ENCODE peak calls at places on chromosomes 2 and 18, in seven cellular contexts. One of them, this sample, is unnamed.

GRCh38 chr2:231554748-231555545 is 24.7 kb upstream of the NMUR1 start:
- DNase-seq in IMR-90: peak; percentile 50
- DNase-seq in A549: no peak
- DNase-seq in colonic mucosa: peak; percentile 72
- DNase-seq in cardiac muscle cell: no peak
- DNase-seq in foreskin fibroblast: peak; percentile 41
- DNase-seq in breast epithelium: no peak
- DNase-seq in this sample: peak; percentile 78

GRCh38 chr18:59124370-59124704 is 15.3 kb upstream of the SEC11C start:
- DNase-seq in cardiac muscle cell: no peak
- DNase-seq in foreskin fibroblast: no peak
- DNase-seq in A549: no peak
- DNase-seq in breast epithelium: no peak
- DNase-seq in IMR-90: no peak
- DNase-seq in colonic mucosa: no peak
- DNase-seq in this sample: no peak

GRCh38 chr2:12192762-12193161 is 446.3 kb downstream of the LPIN1 start:
- DNase-seq in A549: no peak
- DNase-seq in IMR-90: no peak
- DNase-seq in colonic mucosa: no peak
- DNase-seq in cardiac muscle cell: no peak
- DNase-seq in breast epithelium: no peak
- DNase-seq in foreskin fibroblast: no peak
- DNase-seq in this sample: no peak

GRCh38 chr2:18169121-18169786 is 290.8 kb downstream of the KCNS3 start:
- DNase-seq in cardiac muscle cell: no peak
- DNase-seq in foreskin fibroblast: no peak
- DNase-seq in colonic mucosa: no peak
- DNase-seq in A549: no peak
- DNase-seq in IMR-90: no peak
- DNase-seq in breast epithelium: no peak
- DNase-seq in this sample: no peak

GRCh38 chr2:144925886-144926285 is 406.0 kb upstream of the ZEB2 start:
- DNase-seq in colonic mucosa: no peak
- DNase-seq in foreskin fibroblast: no peak
- DNase-seq in breast epithelium: no peak
- DNase-seq in A549: no peak
- DNase-seq in IMR-90: no peak
- DNase-seq in cardiac muscle cell: no peak
- DNase-seq in this sample: no peak

GRCh38 chr18:13893418-13893760 is 21.9 kb downstream of the MC2R start:
- DNase-seq in colonic mucosa: no peak
- DNase-seq in foreskin fibroblast: no peak
- DNase-seq in A549: no peak
- DNase-seq in cardiac muscle cell: no peak
- DNase-seq in IMR-90: no peak
- DNase-seq in breast epithelium: no peak
- DNase-seq in this sample: no peak

GRCh38 chr2:44233450-44234128 is 41.7 kb upstream of the SLC3A1 start:
- DNase-seq in cardiac muscle cell: no peak
- DNase-seq in foreskin fibroblast: peak; percentile 44
- DNase-seq in A549: peak; percentile 81
- DNase-seq in colonic mucosa: no peak
- DNase-seq in IMR-90: peak; percentile 85
- DNase-seq in breast epithelium: no peak
- DNase-seq in this sample: peak; percentile 72

GRCh38 chr2:149064365-149064841 is 25.9 kb downstream of the LYPD6B start:
- DNase-seq in A549: no peak
- DNase-seq in breast epithelium: no peak
- DNase-seq in IMR-90: no peak
- DNase-seq in cardiac muscle cell: no peak
- DNase-seq in foreskin fibroblast: no peak
- DNase-seq in colonic mucosa: peak; percentile 46
- DNase-seq in this sample: no peak

GRCh38 chr2:23484767-23485166 is 99.8 kb downstream of the KLHL29 start:
- DNase-seq in foreskin fibroblast: no peak
- DNase-seq in cardiac muscle cell: no peak
- DNase-seq in IMR-90: no peak
- DNase-seq in colonic mucosa: no peak
- DNase-seq in A549: no peak
- DNase-seq in breast epithelium: no peak
- DNase-seq in this sample: no peak

GRCh38 chr2:129765326-129766158 is 213.9 kb upstream of the RAB6C start:
- DNase-seq in cardiac muscle cell: no peak
- DNase-seq in breast epithelium: no peak
- DNase-seq in A549: no peak
- DNase-seq in IMR-90: no peak
- DNase-seq in foreskin fibroblast: no peak
- DNase-seq in colonic mucosa: no peak
- DNase-seq in this sample: no peak

GRCh38 chr2:195658541-195658890 is 1.5 kb downstream of the SLC39A10 start:
- DNase-seq in foreskin fibroblast: peak; percentile 62
- DNase-seq in IMR-90: peak; percentile 90
- DNase-seq in cardiac muscle cell: peak; percentile 61
- DNase-seq in A549: peak; percentile 51
- DNase-seq in breast epithelium: no peak
- DNase-seq in colonic mucosa: peak; percentile 27
- DNase-seq in this sample: peak; percentile 88

GRCh38 chr18:46013484-46014189 is 46.5 kb upstream of the EPG5 start:
- DNase-seq in IMR-90: no peak
- DNase-seq in colonic mucosa: no peak
- DNase-seq in A549: no peak
- DNase-seq in breast epithelium: no peak
- DNase-seq in cardiac muscle cell: no peak
- DNase-seq in foreskin fibroblast: no peak
- DNase-seq in this sample: no peak

GRCh38 chr2:49002750-49003149 is 151.6 kb downstream of the FSHR start:
- DNase-seq in cardiac muscle cell: no peak
- DNase-seq in A549: no peak
- DNase-seq in foreskin fibroblast: no peak
- DNase-seq in colonic mucosa: no peak
- DNase-seq in IMR-90: peak; percentile 2
- DNase-seq in breast epithelium: no peak
- DNase-seq in this sample: peak; percentile 69

GRCh38 chr2:202743613-202744012 is 108.8 kb downstream of the FAM117B start:
- DNase-seq in A549: no peak
- DNase-seq in IMR-90: no peak
- DNase-seq in colonic mucosa: no peak
- DNase-seq in cardiac muscle cell: no peak
- DNase-seq in foreskin fibroblast: no peak
- DNase-seq in breast epithelium: no peak
- DNase-seq in this sample: no peak

GRCh38 chr2:119409506-119409905 is 22.1 kb upstream of the TMEM37 start:
- DNase-seq in breast epithelium: no peak
- DNase-seq in colonic mucosa: no peak
- DNase-seq in cardiac muscle cell: no peak
- DNase-seq in IMR-90: no peak
- DNase-seq in A549: no peak
- DNase-seq in foreskin fibroblast: no peak
- DNase-seq in this sample: no peak

GRCh38 chr2:3535794-3536681 is 16.7 kb upstream of the ADI1 start:
- DNase-seq in A549: no peak
- DNase-seq in breast epithelium: peak; percentile 31
- DNase-seq in colonic mucosa: peak; percentile 36
- DNase-seq in IMR-90: peak; percentile 94
- DNase-seq in foreskin fibroblast: peak; percentile 82
- DNase-seq in cardiac muscle cell: no peak
- DNase-seq in this sample: peak; percentile 95

GRCh38 chr2:219460424-219460926 is 25.8 kb downstream of the SPEG start:
- DNase-seq in IMR-90: peak; percentile 85
- DNase-seq in breast epithelium: peak; percentile 38
- DNase-seq in colonic mucosa: no peak
- DNase-seq in foreskin fibroblast: no peak
- DNase-seq in A549: no peak
- DNase-seq in cardiac muscle cell: peak; percentile 96
- DNase-seq in this sample: peak; percentile 86

GRCh38 chr2:104758199-104758620 is 95.7 kb upstream of the POU3F3 start:
- DNase-seq in cardiac muscle cell: peak; percentile 33
- DNase-seq in foreskin fibroblast: no peak
- DNase-seq in A549: no peak
- DNase-seq in colonic mucosa: no peak
- DNase-seq in breast epithelium: no peak
- DNase-seq in IMR-90: no peak
- DNase-seq in this sample: peak; percentile 85

GRCh38 chr2:133457862-133458261 is 110.4 kb downstream of the NCKAP5 start:
- DNase-seq in A549: no peak
- DNase-seq in colonic mucosa: no peak
- DNase-seq in IMR-90: no peak
- DNase-seq in breast epithelium: no peak
- DNase-seq in foreskin fibroblast: peak; percentile 6
- DNase-seq in cardiac muscle cell: no peak
- DNase-seq in this sample: no peak

GRCh38 chr2:129375587-129375986 is 603.9 kb upstream of the RAB6C start:
- DNase-seq in A549: no peak
- DNase-seq in cardiac muscle cell: no peak
- DNase-seq in foreskin fibroblast: no peak
- DNase-seq in IMR-90: no peak
- DNase-seq in colonic mucosa: no peak
- DNase-seq in breast epithelium: no peak
- DNase-seq in this sample: no peak

GRCh38 chr18:49030138-49030537 is 79.4 kb upstream of the SMAD7 start:
- DNase-seq in foreskin fibroblast: no peak
- DNase-seq in A549: no peak
- DNase-seq in cardiac muscle cell: no peak
- DNase-seq in breast epithelium: peak; percentile 8
- DNase-seq in IMR-90: no peak
- DNase-seq in colonic mucosa: peak; percentile 5
- DNase-seq in this sample: no peak

GRCh38 chr2:131413148-131413747 is 49.3 kb upstream of the RAB6D start:
- DNase-seq in IMR-90: peak; percentile 63
- DNase-seq in breast epithelium: no peak
- DNase-seq in foreskin fibroblast: peak; percentile 31
- DNase-seq in A549: peak; percentile 24
- DNase-seq in colonic mucosa: no peak
- DNase-seq in cardiac muscle cell: peak; percentile 71
- DNase-seq in this sample: peak; percentile 71

GRCh38 chr2:1553671-1554295 is 140.5 kb downstream of the TPO start:
- DNase-seq in breast epithelium: peak; percentile 39
- DNase-seq in IMR-90: peak; percentile 88
- DNase-seq in A549: peak; percentile 44
- DNase-seq in colonic mucosa: no peak
- DNase-seq in cardiac muscle cell: no peak
- DNase-seq in foreskin fibroblast: peak; percentile 84
- DNase-seq in this sample: peak; percentile 83

GRCh38 chr2:201522965-201523364 is 71.4 kb downstream of the STRADB start:
- DNase-seq in breast epithelium: no peak
- DNase-seq in IMR-90: no peak
- DNase-seq in cardiac muscle cell: no peak
- DNase-seq in A549: no peak
- DNase-seq in foreskin fibroblast: no peak
- DNase-seq in colonic mucosa: no peak
- DNase-seq in this sample: no peak

GRCh38 chr18:62850619-62851306 is 135.4 kb downstream of the PHLPP1 start:
- DNase-seq in A549: no peak
- DNase-seq in IMR-90: no peak
- DNase-seq in cardiac muscle cell: no peak
- DNase-seq in foreskin fibroblast: no peak
- DNase-seq in colonic mucosa: no peak
- DNase-seq in breast epithelium: no peak
- DNase-seq in this sample: no peak

GRCh38 chr2:170610615-170611014 is 104.5 kb upstream of the SP5 start:
- DNase-seq in breast epithelium: no peak
- DNase-seq in A549: no peak
- DNase-seq in foreskin fibroblast: no peak
- DNase-seq in IMR-90: no peak
- DNase-seq in colonic mucosa: no peak
- DNase-seq in cardiac muscle cell: no peak
- DNase-seq in this sample: no peak

GRCh38 chr2:10355471-10356458 is 53.1 kb downstream of the HPCAL1 start:
- DNase-seq in cardiac muscle cell: no peak
- DNase-seq in foreskin fibroblast: no peak
- DNase-seq in A549: no peak
- DNase-seq in IMR-90: no peak
- DNase-seq in colonic mucosa: no peak
- DNase-seq in breast epithelium: no peak
- DNase-seq in this sample: no peak

GRCh38 chr18:8721716-8722115 is 16.4 kb downstream of the MTCL1 start:
- DNase-seq in breast epithelium: no peak
- DNase-seq in foreskin fibroblast: peak; percentile 46
- DNase-seq in colonic mucosa: peak; percentile 50
- DNase-seq in cardiac muscle cell: no peak
- DNase-seq in A549: no peak
- DNase-seq in IMR-90: peak; percentile 69
- DNase-seq in this sample: peak; percentile 62

GRCh38 chr2:108971661-108972566 is 17.1 kb downstream of the EDAR start:
- DNase-seq in breast epithelium: no peak
- DNase-seq in IMR-90: no peak
- DNase-seq in A549: peak; percentile 65
- DNase-seq in cardiac muscle cell: no peak
- DNase-seq in foreskin fibroblast: peak; percentile 56
- DNase-seq in colonic mucosa: peak; percentile 86
- DNase-seq in this sample: peak; percentile 9

GRCh38 chr2:239441261-239441701 is 40.5 kb upstream of the HDAC4 start:
- DNase-seq in IMR-90: no peak
- DNase-seq in foreskin fibroblast: no peak
- DNase-seq in A549: no peak
- DNase-seq in colonic mucosa: no peak
- DNase-seq in breast epithelium: no peak
- DNase-seq in cardiac muscle cell: no peak
- DNase-seq in this sample: peak; percentile 63
- H3K4me3 ChIP-seq in IMR-90: no peak overlapping the region
- H3K4me3 ChIP-seq in foreskin fibroblast: no peak overlapping the region
- H3K4me3 ChIP-seq in A549: no peak overlapping the region
- H3K4me3 ChIP-seq in colonic mucosa: no peak overlapping the region
- H3K4me3 ChIP-seq in breast epithelium: no peak overlapping the region
- H3K4me3 ChIP-seq in cardiac muscle cell: no peak overlapping the region
- H3K4me3 ChIP-seq in this sample: peak overlapping the region; percentile 10

GRCh38 chr2:100012575-100012974 is 129.8 kb downstream of the AFF3 start:
- DNase-seq in cardiac muscle cell: no peak
- DNase-seq in colonic mucosa: no peak
- DNase-seq in breast epithelium: no peak
- DNase-seq in IMR-90: peak; percentile 41
- DNase-seq in A549: no peak
- DNase-seq in foreskin fibroblast: no peak
- DNase-seq in this sample: no peak
- H3K4me3 ChIP-seq in cardiac muscle cell: no peak overlapping the region
- H3K4me3 ChIP-seq in colonic mucosa: no peak overlapping the region
- H3K4me3 ChIP-seq in breast epithelium: no peak overlapping the region
- H3K4me3 ChIP-seq in IMR-90: no peak overlapping the region
- H3K4me3 ChIP-seq in A549: no peak overlapping the region
- H3K4me3 ChIP-seq in foreskin fibroblast: no peak overlapping the region
- H3K4me3 ChIP-seq in this sample: no peak overlapping the region

DNA sequence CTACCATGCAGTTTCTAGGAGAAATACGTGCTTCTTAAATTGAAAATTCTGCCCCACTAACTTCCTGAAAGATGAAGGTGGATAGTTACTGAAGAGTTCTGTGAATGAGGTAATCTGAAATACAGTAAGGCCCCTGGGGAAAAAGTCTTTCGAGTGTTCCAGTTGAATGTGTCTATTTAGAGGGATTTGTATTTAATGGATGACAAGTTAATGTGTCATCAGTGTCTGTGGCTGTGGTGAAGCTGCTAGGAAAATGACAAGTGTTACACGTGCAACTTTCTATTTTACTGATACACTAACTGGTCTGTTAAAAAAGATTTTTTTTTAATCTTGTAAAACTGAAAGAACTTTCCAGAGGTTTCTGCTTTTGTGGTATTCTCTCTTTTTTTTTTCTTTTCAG is 384.6 kb downstream of the STK39 start:
- DNase-seq in colonic mucosa: no peak
- DNase-seq in foreskin fibroblast: no peak
- DNase-seq in cardiac muscle cell: no peak
- DNase-seq in IMR-90: peak; percentile 28
- DNase-seq in A549: no peak
- DNase-seq in breast epithelium: no peak
- DNase-seq in this sample: peak; percentile 46
- H3K4me3 ChIP-seq in colonic mucosa: no peak overlapping the region
- H3K4me3 ChIP-seq in foreskin fibroblast: no peak overlapping the region
- H3K4me3 ChIP-seq in cardiac muscle cell: no peak overlapping the region
- H3K4me3 ChIP-seq in IMR-90: no peak overlapping the region
- H3K4me3 ChIP-seq in A549: no peak overlapping the region
- H3K4me3 ChIP-seq in breast epithelium: no peak overlapping the region
- H3K4me3 ChIP-seq in this sample: no peak overlapping the region

GRCh38 chr2:64819774-64820688 is 166.3 kb upstream of the SERTAD2 start:
- DNase-seq in colonic mucosa: no peak
- DNase-seq in foreskin fibroblast: no peak
- DNase-seq in IMR-90: no peak
- DNase-seq in breast epithelium: no peak
- DNase-seq in cardiac muscle cell: no peak
- DNase-seq in A549: no peak
- DNase-seq in this sample: no peak
- H3K4me3 ChIP-seq in colonic mucosa: no peak overlapping the region
- H3K4me3 ChIP-seq in foreskin fibroblast: no peak overlapping the region
- H3K4me3 ChIP-seq in IMR-90: no peak overlapping the region
- H3K4me3 ChIP-seq in breast epithelium: no peak overlapping the region
- H3K4me3 ChIP-seq in cardiac muscle cell: no peak overlapping the region
- H3K4me3 ChIP-seq in A549: no peak overlapping the region
- H3K4me3 ChIP-seq in this sample: no peak overlapping the region